ENCODE peak calls at places on chromosomes 5 and 9, in seven cellular contexts. R is activated CD8-positive, alpha-beta memory T cell treated with anti-CD3 and anti-CD28 coated beads, Interleukin-2, amount 50 U/mL, for 48 hours; G is T-helper 1 cell; N is HTR-8/SVneo; L is A172; O is GM10248; E is GM23248. H is an unnamed sample.

GRCh38 chr5:32865475-32865874 is 154.4 kb downstream of the NPR3 start:
- DNase-seq in R (no peak), G (no peak), N (no peak), L (peak; percentile 12), O (no peak), E (peak; percentile 63), H (no peak)

GRCh38 chr5:66646570-66646969 is 50.4 kb downstream of the MAST4 start:
- DNase-seq in R (no peak), G (no peak), N (no peak), L (no peak), O (no peak), E (peak; percentile 9), H (peak; percentile 59)

GRCh38 chr5:139061274-139061673 is 136.9 kb downstream of the SIL1 start:
- DNase-seq in R (no peak), G (no peak), N (no peak), L (peak; percentile 73), O (no peak), E (peak; percentile 85), H (no peak)

GRCh38 chr9:91589101-91589553 is 165.5 kb upstream of the NFIL3 start:
- DNase-seq in R (no peak), G (no peak), N (no peak), L (no peak), O (peak; percentile 38), E (peak; percentile 55), H (no peak)

GRCh38 chr9:129989362-129989708 is 53.7 kb downstream of the FNBP1 start:
- DNase-seq in R (peak; percentile 47), G (no peak), N (no peak), L (no peak), O (no peak), E (no peak), H (no peak)

GRCh38 chr5:78717674-78718073 is 69.1 kb upstream of the LHFPL2 start:
- DNase-seq in R (no peak), G (no peak), N (no peak), L (peak; percentile 13), O (no peak), E (peak; percentile 53), H (no peak)

GRCh38 chr9:126342621-126343031 is 16.0 kb downstream of the MVB12B start:
- DNase-seq in R (no peak), G (no peak), N (no peak), L (no peak), O (no peak), E (no peak), H (no peak)

GRCh38 chr5:122408592-122409219 is 96.7 kb downstream of the SNCAIP start:
- DNase-seq in R (no peak), G (no peak), N (no peak), L (no peak), O (no peak), E (no peak), H (no peak)

GRCh38 chr5:172849636-172850453 is 15.8 kb downstream of the ERGIC1 start:
- DNase-seq in R (no peak), G (no peak), N (no peak), L (no peak), O (peak; percentile 48), E (peak; percentile 59), H (no peak)

GRCh38 chr9:17160327-17160726 is 25.5 kb downstream of the CNTLN start:
- DNase-seq in R (no peak), G (no peak), N (no peak), L (no peak), O (no peak), E (no peak), H (no peak)

GRCh38 chr9:21796768-21797167 is 5.7 kb upstream of the MTAP start:
- DNase-seq in R (no peak), G (no peak), N (no peak), L (no peak), O (no peak), E (peak; percentile 21), H (no peak)

GRCh38 chr9:83583151-83584014 is 39.6 kb upstream of the IDNK start:
- DNase-seq in R (no peak), G (no peak), N (peak; percentile 28), L (peak; percentile 69), O (peak; percentile 40), E (peak; percentile 65), H (peak; percentile 65)

GRCh38 chr5:169139381-169140125 is 161.4 kb downstream of the SLIT3 start:
- DNase-seq in R (no peak), G (no peak), N (no peak), L (no peak), O (no peak), E (no peak), H (peak; percentile 51)

GRCh38 chr5:53037141-53037859 is 48.1 kb downstream of the ITGA2 start:
- DNase-seq in R (no peak), G (no peak), N (peak; percentile 53), L (peak; percentile 61), O (no peak), E (peak; percentile 93), H (no peak)

GRCh38 chr9:131405858-131406566 is 12.1 kb downstream of the PRRC2B start:
- DNase-seq in R (no peak), G (no peak), N (no peak), L (no peak), O (no peak), E (no peak), H (no peak)

GRCh38 chr9:316382-316965 is 101.8 kb downstream of the DOCK8 start:
- DNase-seq in R (no peak), G (no peak), N (no peak), L (no peak), O (no peak), E (no peak), H (no peak)

GRCh38 chr5:16493261-16493660 is 27.7 kb upstream of the ZNF622 start:
- DNase-seq in R (no peak), G (no peak), N (no peak), L (no peak), O (no peak), E (peak; percentile 53), H (no peak)

GRCh38 chr5:69134126-69134525 is 32.8 kb upstream of the CCNB1 start:
- DNase-seq in R (no peak), G (no peak), N (no peak), L (no peak), O (no peak), E (no peak), H (no peak)

GRCh38 chr9:110886832-110887231 is 151.4 kb downstream of the LPAR1 start:
- DNase-seq in R (no peak), G (no peak), N (no peak), L (no peak), O (no peak), E (peak; percentile 83), H (no peak)

GRCh38 chr9:82170871-82171270 is 182.3 kb downstream of the SPATA31D1 start:
- DNase-seq in R (no peak), G (no peak), N (no peak), L (no peak), O (no peak), E (peak; percentile 23), H (no peak)

GRCh38 chr9:119349548-119349947 is 19.7 kb downstream of the BRINP1 start:
- DNase-seq in R (no peak), G (no peak), N (no peak), L (no peak), O (no peak), E (no peak), H (no peak)

GRCh38 chr9:35790025-35790384 is 1.4 kb upstream of the NPR2 start:
- DNase-seq in R (no peak), G (no peak), N (no peak), L (no peak), O (no peak), E (no peak), H (no peak)

GRCh38 chr5:145465487-145466263 is 369.5 kb downstream of the PRELID2 start:
- DNase-seq in R (no peak), G (no peak), N (no peak), L (no peak), O (no peak), E (peak; percentile 37), H (no peak)

GRCh38 chr9:129139993-129140396 is 28.8 kb downstream of the PTPA start:
- DNase-seq in R (peak; percentile 81), G (peak; percentile 41), N (peak; percentile 91), L (peak; percentile 100), O (peak; percentile 91), E (peak; percentile 100), H (peak; percentile 97)

GRCh38 chr5:72463499-72464052 is 43.6 kb downstream of the ZNF366 start:
- DNase-seq in R (no peak), G (no peak), N (no peak), L (no peak), O (no peak), E (no peak), H (no peak)

GRCh38 chr5:31372124-31372523 is 159.8 kb downstream of the DROSHA start:
- DNase-seq in R (no peak), G (no peak), N (no peak), L (no peak), O (no peak), E (no peak), H (no peak)

GRCh38 chr9:137066096-137066861 is 4.1 kb downstream of the SAPCD2 start:
- DNase-seq in R (no peak), G (no peak), N (no peak), L (no peak), O (no peak), E (no peak), H (no peak)

GRCh38 chr9:20187318-20187717 is 398.5 kb upstream of the SLC24A2 start:
- DNase-seq in R (no peak), G (no peak), N (no peak), L (no peak), O (no peak), E (no peak), H (no peak)

GRCh38 chr9:137757613-137758029 is 120.0 kb upstream of the CACNA1B start:
- DNase-seq in R (peak; percentile 34), G (no peak), N (peak; percentile 49), L (peak; percentile 66), O (peak; percentile 45), E (peak; percentile 80), H (no peak)

GRCh38 chr5:157072508-157072907 is 13.6 kb upstream of the HAVCR1 start:
- DNase-seq in R (peak; percentile 60), G (no peak), N (no peak), L (peak; percentile 44), O (no peak), E (no peak), H (no peak)

GRCh38 chr5:167261309-167262100 is 1029.9 kb upstream of the WWC1 start:
- DNase-seq in R (no peak), G (no peak), N (no peak), L (no peak), O (no peak), E (peak; percentile 32), H (peak; percentile 23)

GRCh38 chr5:56345352-56345751 is 112.2 kb upstream of the ANKRD55 start:
- DNase-seq in R (no peak), G (no peak), N (no peak), L (no peak), O (no peak), E (no peak), H (no peak)

GRCh38 chr9:122033775-122034373 is 59.2 kb downstream of the TTLL11 start:
- DNase-seq in R (no peak), G (no peak), N (no peak), L (no peak), O (no peak), E (no peak), H (no peak)

GRCh38 chr9:111961575-111961974 is 65.0 kb downstream of the UGCG start:
- DNase-seq in R (no peak), G (no peak), N (no peak), L (peak; percentile 78), O (no peak), E (peak; percentile 24), H (no peak)

GRCh38 chr5:119037496-119038215 is 33.2 kb upstream of the DMXL1 start:
- DNase-seq in R (no peak), G (no peak), N (no peak), L (no peak), O (no peak), E (peak; percentile 7), H (no peak)

GRCh38 chr9:111916234-111916645 is 19.6 kb downstream of the UGCG start:
- DNase-seq in R (peak; percentile 65), G (no peak), N (no peak), L (no peak), O (peak; percentile 53), E (no peak), H (no peak)

H was measured in BE2C.